ENCODE peak calls at places on chromosomes 11 and 22, in four cellular contexts. F is HCT116, C is suprapubic skin, Q is GM23338. Y is an unnamed sample.
A peak's percentile ranks its signal among the peaks of the same experiment; 100 is the strongest.

GRCh38 chr11:79352304-79352703 is 88.5 kb downstream of the TENM4 start:
- DNase-seq in F (no peak), C (no peak), Q (no peak), Y (no peak)

GRCh38 chr11:30172872-30173271 is 57.9 kb upstream of the FSHB start:
- DNase-seq in F (no peak), C (no peak), Q (no peak), Y (no peak)

GRCh38 chr22:29259253-29259899 is 8.4 kb downstream of the RHBDD3 start:
- DNase-seq in F (no peak), C (no peak), Q (peak; percentile 68), Y (no peak)

GRCh38 chr11:8296872-8297271 is 33.2 kb upstream of the LMO1 start:
- DNase-seq in F (no peak), C (peak; percentile 52), Q (no peak), Y (peak; percentile 49)

GRCh38 chr11:119700536-119701346 is 28.3 kb downstream of the NECTIN1 start:
- DNase-seq in F (no peak), C (no peak), Q (no peak), Y (no peak)

GRCh38 chr11:66002648-66003225 is 434 bp downstream of the BANF1 start:
- DNase-seq in F (no peak), C (no peak), Q (peak; percentile 39), Y (peak; percentile 82)

GRCh38 chr11:86990520-86990919 is 35.3 kb upstream of the FZD4 start:
- DNase-seq in F (peak; percentile 22), C (no peak), Q (peak; percentile 81), Y (no peak)

GRCh38 chr11:36711104-36711825 is 113.2 kb upstream of the RAG2 start:
- DNase-seq in F (no peak), C (no peak), Q (peak; percentile 51), Y (no peak)

GRCh38 chr11:24935059-24935458 is 438.2 kb downstream of the LUZP2 start:
- DNase-seq in F (no peak), C (no peak), Q (no peak), Y (no peak)

GRCh38 chr11:57674251-57674650 is 6.3 kb downstream of the ZDHHC5 start:
- DNase-seq in F (no peak), C (no peak), Q (no peak), Y (no peak)

GRCh38 chr11:111388842-111389241 is 9.8 kb upstream of the POU2AF1 start:
- DNase-seq in F (no peak), C (no peak), Q (no peak), Y (no peak)

GRCh38 chr11:6705905-6706535 is 22.9 kb upstream of the MRPL17 start:
- DNase-seq in F (no peak), C (no peak), Q (peak; percentile 80), Y (no peak)

GRCh38 chr11:102007567-102008437 is 39.4 kb upstream of the CFAP300 start:
- DNase-seq in F (peak; percentile 57), C (no peak), Q (peak; percentile 76), Y (no peak)

GRCh38 chr22:47929073-47929472 is 1166.6 kb downstream of the TBC1D22A start:
- DNase-seq in F (no peak), C (no peak), Q (no peak), Y (no peak)

GRCh38 chr11:119852741-119853140 is 123.7 kb upstream of the NECTIN1 start:
- DNase-seq in F (no peak), C (no peak), Q (no peak), Y (no peak)

GRCh38 chr11:67504023-67504949 is 877 bp downstream of the PITPNM1 start:
- DNase-seq in F (no peak), C (no peak), Q (peak; percentile 42), Y (no peak)

GRCh38 chr22:49328630-49329405 is 498.9 kb downstream of the BRD1 start:
- DNase-seq in F (no peak), C (no peak), Q (no peak), Y (no peak)

GRCh38 chr11:127521413-127521812 is 520.8 kb upstream of the KIRREL3 start:
- DNase-seq in F (no peak), C (no peak), Q (no peak), Y (no peak)

GRCh38 chr22:26169312-26170111 is at the start of gene SEZ6L:
- DNase-seq in F (no peak), C (peak; percentile 76), Q (peak; percentile 79), Y (no peak)

GRCh38 chr11:72864692-72865655 is 50.8 kb downstream of the ATG16L2 start:
- DNase-seq in F (no peak), C (no peak), Q (no peak), Y (no peak)

GRCh38 chr11:119028346-119029068 is 2.2 kb downstream of the SLC37A4 start:
- DNase-seq in F (no peak), C (no peak), Q (no peak), Y (no peak)

GRCh38 chr22:33438273-33438672 is 380.1 kb upstream of the SYN3 start:
- DNase-seq in F (no peak), C (no peak), Q (no peak), Y (peak; percentile 74)

GRCh38 chr11:64356498-64357411 is 2.2 kb upstream of the RPS6KA4 start:
- DNase-seq in F (peak; percentile 80), C (no peak), Q (peak; percentile 97), Y (no peak)

GRCh38 chr22:21698430-21699329 is 32.9 kb downstream of the PPIL2 start:
- DNase-seq in F (no peak), C (no peak), Q (peak; percentile 49), Y (no peak)

GRCh38 chr11:75432911-75433321 is at the start of gene KLHL35:
- DNase-seq in F (no peak), C (no peak), Q (no peak), Y (no peak)

GRCh38 chr11:130407978-130408377 is 20.4 kb downstream of the ADAMTS8 start:
- DNase-seq in F (peak; percentile 21), C (no peak), Q (no peak), Y (peak; percentile 95)

GRCh38 chr11:134045799-134046635 is 22.9 kb upstream of the JAM3 start:
- DNase-seq in F (no peak), C (no peak), Q (peak; percentile 68), Y (peak; percentile 83)

GRCh38 chr22:19644314-19645223 is 69.7 kb upstream of the SEPTIN5 start:
- DNase-seq in F (no peak), C (peak; percentile 55), Q (no peak), Y (peak; percentile 41)

GRCh38 chr11:57641011-57641410 is 8.7 kb downstream of the YPEL4 start:
- DNase-seq in F (no peak), C (no peak), Q (peak; percentile 61), Y (peak; percentile 68)

GRCh38 chr11:59544869-59545178 is 33.5 kb downstream of the OR4D9 start:
- DNase-seq in F (no peak), C (no peak), Q (no peak), Y (no peak)

DNA sequence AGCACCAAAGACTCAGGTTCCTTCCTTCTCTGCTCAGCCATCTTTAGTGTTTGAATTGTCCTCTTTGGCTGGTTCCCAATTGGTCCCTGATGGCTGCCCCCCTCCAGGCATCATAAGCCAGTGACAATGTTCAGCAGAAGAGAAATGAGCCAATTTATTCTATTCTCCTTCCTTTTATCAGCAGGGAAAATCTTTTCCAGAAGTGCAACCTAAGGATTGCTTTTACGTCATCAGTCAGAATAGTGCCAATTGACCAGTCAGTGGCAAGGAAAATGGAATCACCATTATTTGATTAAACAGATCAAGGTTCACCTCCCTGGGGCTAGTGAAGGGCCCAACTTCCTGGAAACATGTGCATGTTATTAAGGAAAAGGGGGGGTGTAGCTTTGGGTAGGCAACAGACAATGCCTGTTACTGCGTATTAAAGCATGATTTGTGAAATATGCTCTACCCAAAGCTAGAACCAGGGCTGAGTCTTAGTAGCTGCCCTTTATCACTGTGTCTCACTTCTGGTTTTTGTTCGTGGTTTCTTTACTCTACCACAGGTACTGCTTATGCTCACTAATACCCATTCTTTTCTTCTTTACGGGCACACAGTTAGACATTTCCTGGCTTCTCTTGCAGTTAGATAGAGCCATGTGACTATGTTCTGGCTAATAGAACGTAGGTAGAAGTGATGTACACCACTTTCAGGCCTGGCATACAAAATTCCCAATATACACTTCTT is 12.6 kb upstream of the DBX1 start:
- DNase-seq in F (no peak), C (no peak), Q (no peak), Y (no peak)
- TF ChIP-seq POLR2AphosphoS5 in F (no peak), C (no peak), Q (no peak), Y (no peak)

GRCh38 chr22:40193429-40194421 is 16.0 kb downstream of the TNRC6B start:
- DNase-seq in F (no peak), C (no peak), Q (peak; percentile 94), Y (no peak)

GRCh38 chr22:40196628-40197027 is 18.9 kb downstream of the TNRC6B start:
- DNase-seq in F (no peak), C (no peak), Q (no peak), Y (no peak)

GRCh38 chr22:40190501-40190900 is 12.8 kb downstream of the TNRC6B start:
- DNase-seq in F (no peak), C (no peak), Q (no peak), Y (no peak)

GRCh38 chr22:40199223-40199622 is 21.5 kb downstream of the TNRC6B start:
- DNase-seq in F (no peak), C (no peak), Q (no peak), Y (no peak)

DNA sequence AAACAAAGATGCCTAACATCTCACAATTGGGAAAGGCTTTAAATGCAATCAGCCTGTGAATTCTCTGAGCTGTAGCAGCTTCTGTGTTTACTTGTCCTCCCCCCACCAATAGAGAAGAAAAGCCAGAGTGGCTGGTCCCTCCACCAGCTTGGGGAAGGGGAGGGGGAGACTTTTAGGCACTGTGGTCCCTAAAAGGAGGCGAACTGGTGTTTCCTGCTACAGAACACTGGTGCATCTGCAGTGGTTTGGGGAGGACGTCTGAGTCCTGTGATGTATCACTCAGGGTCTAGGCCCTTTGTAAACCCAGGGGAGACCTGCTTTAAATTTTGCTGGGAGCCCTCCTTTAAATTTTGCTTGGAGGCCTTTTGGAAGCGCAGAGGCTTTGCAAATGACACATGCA is 16.9 kb downstream of the TNRC6B start:
- DNase-seq in F (no peak), C (no peak), Q (peak; percentile 48), Y (no peak)
- H3K4me1 ChIP-seq in F (peaks cover 8% of the 10 kb centered on the region), C (peaks cover 28% of the 10 kb centered on the region), Q (peaks cover 84% of the 10 kb centered on the region), Y (peaks cover 97% of the 10 kb centered on the region)

DNA sequence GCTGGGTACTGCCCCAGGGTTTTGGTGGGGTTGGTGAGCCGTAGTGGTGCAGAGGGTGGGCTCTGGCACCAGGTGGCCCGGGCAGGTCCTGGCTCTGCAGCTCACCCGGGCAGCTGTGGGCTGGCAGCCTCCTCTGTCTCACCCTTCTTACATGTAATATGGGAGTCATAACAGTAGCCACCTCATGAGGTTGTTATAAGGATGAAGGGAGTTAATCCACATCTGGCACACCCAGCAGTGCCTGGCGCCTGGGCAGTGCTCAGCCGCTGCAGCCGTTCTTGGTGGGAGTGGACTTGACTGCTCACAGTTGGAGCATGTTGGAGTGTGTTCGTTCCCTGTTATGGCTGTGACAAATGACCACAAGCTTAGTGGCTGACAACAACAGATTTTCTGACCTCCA is 28.7 kb downstream of the IGHMBP2 start:
- DNase-seq in F (no peak), C (no peak), Q (no peak), Y (no peak)
- TF ChIP-seq POLR2AphosphoS5 in F (no peak), C (no peak), Q (no peak), Y (no peak)

GRCh38 chr22:38614331-38615122 is 41.7 kb downstream of the FAM227A start:
- DNase-seq in F (no peak), C (no peak), Q (no peak), Y (no peak)
- H3K4me1 ChIP-seq in F (peaks cover 18% of the 10 kb centered on the region), C (no peaks in the 10 kb centered on the region), Q (no peaks in the 10 kb centered on the region), Y (no peaks in the 10 kb centered on the region)

DNA sequence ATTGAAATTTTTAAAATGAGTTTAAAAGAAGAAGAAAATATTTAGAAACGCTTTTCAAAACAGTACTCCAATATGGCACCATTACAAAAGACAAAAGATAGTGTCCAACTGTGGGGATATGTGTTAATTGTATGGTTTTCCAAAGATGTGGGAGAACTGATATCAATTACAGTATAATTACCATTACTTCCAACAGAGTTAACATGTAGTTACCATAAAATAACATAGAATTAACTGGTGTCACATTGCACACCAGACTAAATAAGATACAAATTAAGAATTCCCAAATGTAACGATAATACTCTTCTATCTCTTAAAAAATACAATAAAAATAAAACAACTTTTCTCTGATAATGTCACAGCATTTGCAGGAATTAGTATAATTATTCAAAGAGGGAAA is 329.5 kb downstream of the SOX6 start:
- DNase-seq in F (no peak), C (no peak), Q (no peak), Y (no peak)
- TF ChIP-seq POLR2AphosphoS5 in F (no peak), C (no peak), Q (no peak), Y (no peak)